ENCODE peak calls at places on chromosome 9, in six cellular contexts. Z, F, G, J, P and V are unnamed samples. For H3K4me1 and H3K36me3, the result is how much of the 10 kb centered on the place peaks cover.

GRCh38 chr9:69743930-69744329 is 15.9 kb downstream of the PTAR1 start:
- DNase-seq in Z (no peak), F (no peak), P (no peak), J (no peak), G (no peak), V (no peak)

GRCh38 chr9:35254237-35254636 is 92.4 kb downstream of the UNC13B start:
- DNase-seq in F (no peak), P (no peak), Z (no peak), J (no peak), G (no peak), V (no peak)

GRCh38 chr9:125332527-125332926 is 70.9 kb downstream of the GAPVD1 start:
- DNase-seq in G (no peak), F (no peak), P (no peak), Z (no peak), J (no peak), V (no peak)

GRCh38 chr9:89978185-89978584 is 373.4 kb downstream of the GADD45G start:
- DNase-seq in G (peak), Z (no peak), J (peak), F (no peak), P (no peak), V (no peak)

GRCh38 chr9:112186695-112187094 is 11.6 kb upstream of the SUSD1 start:
- DNase-seq in P (no peak), G (no peak), F (no peak), J (no peak), Z (no peak), V (no peak)

GRCh38 chr9:95087659-95088242 is 229.8 kb downstream of the FANCC start:
- DNase-seq in Z (no peak), P (no peak), F (peak), J (no peak), G (peak), V (peak)

GRCh38 chr9:22044583-22044982 is 35.5 kb upstream of the CDKN2B start:
- DNase-seq in F (no peak), G (no peak), Z (no peak), J (no peak), P (no peak), V (no peak)

GRCh38 chr9:121884057-121884512 is 209.0 kb downstream of the TTLL11 start:
- DNase-seq in P (no peak), G (no peak), Z (no peak), J (peak), F (no peak), V (no peak)

GRCh38 chr9:69380301-69380700 is 55.3 kb downstream of the ENTREP1 start:
- DNase-seq in F (no peak), P (no peak), G (no peak), J (no peak), Z (no peak), V (no peak)

GRCh38 chr9:100150209-100150608 is 51.2 kb downstream of the INVS start:
- DNase-seq in Z (no peak), F (no peak), P (no peak), G (no peak), J (no peak), V (no peak)

GRCh38 chr9:99139868-99140267 is 35.0 kb downstream of the TGFBR1 start:
- DNase-seq in F (no peak), G (no peak), J (no peak), P (no peak), Z (no peak), V (no peak)

GRCh38 chr9:38389313-38389712 is 3.2 kb upstream of the ALDH1B1 start:
- DNase-seq in F (no peak), P (no peak), Z (no peak), G (no peak), J (no peak), V (no peak)

GRCh38 chr9:83015897-83016296 is 47.0 kb downstream of the RASEF start:
- DNase-seq in F (no peak), J (no peak), P (no peak), Z (no peak), G (no peak), V (no peak)

GRCh38 chr9:71648453-71648852 is 119.9 kb downstream of the CEMIP2 start:
- DNase-seq in Z (no peak), F (no peak), J (no peak), P (no peak), G (no peak), V (no peak)

GRCh38 chr9:942805-943580 is 33.5 kb upstream of the DMRT3 start:
- DNase-seq in J (peak), P (no peak), F (no peak), G (no peak), Z (no peak), V (no peak)

GRCh38 chr9:78807286-78807685 is 510.4 kb downstream of the PSAT1 start:
- DNase-seq in Z (no peak), P (no peak), G (no peak), F (no peak), J (no peak), V (no peak)

GRCh38 chr9:29556317-29556716 is 1983.0 kb upstream of the C9orf72 start:
- DNase-seq in F (no peak), J (no peak), G (no peak), Z (no peak), P (no peak), V (no peak)

GRCh38 chr9:137951597-137952490 is 74.3 kb downstream of the CACNA1B start:
- DNase-seq in P (no peak), J (no peak), F (no peak), Z (no peak), G (no peak), V (no peak)

GRCh38 chr9:12882430-12882829 is 107.6 kb downstream of the LURAP1L start:
- DNase-seq in J (no peak), Z (no peak), P (no peak), G (no peak), F (no peak), V (no peak)

GRCh38 chr9:32596096-32596865 is 23.3 kb upstream of the NDUFB6 start:
- DNase-seq in J (no peak), P (no peak), G (no peak), F (no peak), Z (no peak), V (no peak)

GRCh38 chr9:35691757-35692301 is 2.1 kb upstream of the TPM2 start:
- DNase-seq in F (no peak), Z (no peak), P (no peak), G (no peak), J (peak), V (no peak)

GRCh38 chr9:125409217-125409636 is 147.6 kb downstream of the GAPVD1 start:
- DNase-seq in J (peak), F (no peak), G (no peak), Z (no peak), P (no peak), V (no peak)

GRCh38 chr9:126296687-126297086 is 29.9 kb upstream of the MVB12B start:
- DNase-seq in G (no peak), J (no peak), F (no peak), P (no peak), Z (no peak), V (no peak)

GRCh38 chr9:96136992-96137665 is 164.8 kb downstream of the HSD17B3 start:
- DNase-seq in F (no peak), G (no peak), J (peak), Z (no peak), P (no peak), V (peak)
- H3K4me1 ChIP-seq in F (under half), G (under half), J (under half), Z (under half), P (under half), V (under half)

GRCh38 chr9:131420913-131421312 is 27.0 kb downstream of the PRRC2B start:
- DNase-seq in G (no peak), P (no peak), Z (no peak), J (no peak), F (no peak), V (no peak)
- TF ChIP-seq CTCF in G (no peak), P (peak), Z (no peak), J (peak), F (peak), V (no peak)

DNA sequence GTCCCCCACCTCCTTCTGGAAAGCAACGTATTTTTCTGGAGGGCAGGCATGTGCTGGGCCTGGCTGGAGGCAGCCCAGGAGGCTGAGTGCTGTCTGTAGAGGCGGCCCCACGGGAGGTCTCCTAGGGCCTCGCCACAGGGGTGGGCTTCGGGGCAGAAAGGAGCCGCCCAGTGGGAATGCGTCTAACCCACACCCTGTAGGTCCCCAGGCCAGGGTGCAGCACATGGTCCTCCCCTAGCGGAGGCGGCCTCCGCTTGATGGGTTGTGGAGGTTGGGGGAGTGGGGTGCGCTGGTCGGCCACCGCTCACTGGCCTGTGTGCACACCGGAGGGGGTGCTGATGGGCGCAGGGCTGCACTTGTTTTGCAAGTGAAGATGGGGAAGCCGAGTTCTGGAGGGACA is 48.3 kb upstream of the UBAC1 start:
- DNase-seq in J (no peak), P (no peak), G (no peak), Z (no peak), F (no peak), V (no peak)
- H3K36me3 ChIP-seq in J (under half), P (under half), G (under half), Z (under half), F (under half), V (under half)

GRCh38 chr9:113522858-113523257 is 59.3 kb downstream of the RGS3 start:
- DNase-seq in Z (no peak), G (no peak), F (no peak), P (no peak), J (no peak), V (no peak)

GRCh38 chr9:113524460-113524859 is 60.9 kb downstream of the RGS3 start:
- DNase-seq in Z (no peak), J (no peak), F (no peak), P (no peak), G (no peak), V (peak)

GRCh38 chr9:113525208-113525607 is 61.7 kb downstream of the RGS3 start:
- DNase-seq in F (no peak), J (no peak), P (no peak), G (no peak), Z (no peak), V (no peak)

GRCh38 chr9:113522419-113522818 is 58.9 kb downstream of the RGS3 start:
- DNase-seq in P (no peak), Z (no peak), F (no peak), G (no peak), J (no peak), V (no peak)

DNA sequence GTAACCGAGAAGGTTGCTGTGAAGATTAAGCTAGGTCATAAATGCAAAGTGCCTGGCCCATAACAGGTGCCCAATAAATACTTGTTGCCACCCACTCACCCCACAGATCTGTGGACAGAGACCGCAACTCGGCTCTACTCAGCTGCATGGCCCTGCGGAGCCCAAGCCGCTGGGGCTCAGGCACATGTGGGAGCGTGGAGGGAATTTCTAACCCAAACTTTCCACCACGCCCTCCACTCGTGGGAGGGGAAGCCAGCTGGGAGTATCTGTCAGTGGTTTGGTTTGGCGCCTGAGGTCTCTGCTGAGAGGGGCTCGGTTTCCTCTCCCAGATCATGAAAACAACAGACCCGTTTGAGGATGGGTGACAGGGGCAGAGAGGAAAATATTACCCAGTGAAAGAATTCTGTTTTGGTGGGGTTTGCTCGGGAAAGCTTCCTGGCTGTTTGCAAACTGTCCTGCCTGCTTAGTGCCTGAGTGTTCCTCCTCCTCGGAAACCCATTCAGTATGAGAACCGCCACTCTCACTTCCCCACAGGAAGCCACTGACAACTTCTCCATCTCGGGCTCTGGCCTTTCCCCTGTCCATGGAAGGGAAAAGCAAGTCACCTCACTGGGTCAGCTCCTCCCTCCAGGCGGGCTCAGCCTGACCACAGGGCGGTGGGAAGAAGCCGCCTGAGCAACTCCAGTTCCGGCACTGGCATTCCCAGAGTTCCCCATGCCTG is 60.1 kb downstream of the RGS3 start:
- DNase-seq in G (no peak), J (no peak), Z (no peak), F (peak), P (peak), V (peak)
- H3K4me1 ChIP-seq in G (under half), J (under half), Z (half or more), F (half or more), P (half or more), V (half or more)

GRCh38 chr9:87119328-87119881 is 172.1 kb upstream of the GAS1 start:
- DNase-seq in Z (no peak), J (no peak), G (peak), F (no peak), P (peak), V (no peak)

GRCh38 chr9:87123830-87124229 is 176.5 kb upstream of the GAS1 start:
- DNase-seq in F (no peak), J (no peak), P (no peak), Z (no peak), G (no peak), V (no peak)

GRCh38 chr9:87118594-87118993 is 171.3 kb upstream of the GAS1 start:
- DNase-seq in J (no peak), F (no peak), P (no peak), Z (no peak), G (no peak), V (no peak)

GRCh38 chr9:87122947-87123685 is 175.8 kb upstream of the GAS1 start:
- DNase-seq in P (no peak), J (no peak), Z (no peak), G (no peak), F (no peak), V (no peak)

GRCh38 chr9:87120610-87121009 is 173.3 kb upstream of the GAS1 start:
- DNase-seq in G (no peak), F (no peak), P (no peak), Z (no peak), J (no peak), V (no peak)
- TF ChIP-seq CTCF in G (no peak), F (no peak), P (no peak), Z (no peak), J (no peak), V (no peak)

DNA sequence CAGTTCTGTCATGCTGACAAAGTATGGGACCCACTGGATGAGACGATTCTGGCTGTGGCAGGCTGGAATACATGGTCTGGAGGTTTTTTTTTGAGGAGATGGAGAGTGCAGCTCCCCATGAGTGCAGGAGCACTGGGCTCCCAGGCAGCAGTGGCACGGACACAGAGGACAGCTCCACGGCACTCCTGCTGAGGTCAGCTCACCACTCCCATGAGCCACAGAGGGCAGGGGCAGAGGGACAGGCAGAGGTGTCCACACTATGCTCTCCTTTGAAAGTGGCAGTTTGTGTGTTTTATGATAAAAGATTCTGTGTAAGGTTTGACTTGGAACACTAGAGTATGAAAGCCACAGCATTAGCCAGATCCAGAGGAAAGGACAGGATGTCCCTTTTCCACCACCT is 114.4 kb downstream of the UBE2R2 start:
- DNase-seq in F (no peak), P (no peak), G (no peak), J (peak), Z (no peak), V (no peak)
- H3K36me3 ChIP-seq in F (half or more), P (half or more), G (under half), J (half or more), Z (under half), V (under half)

GRCh38 chr9:129891519-129891918 is 56.3 kb downstream of the USP20 start:
- DNase-seq in J (no peak), G (no peak), Z (no peak), F (no peak), P (no peak), V (no peak)
- H3K4me1 ChIP-seq in J (under half), G (under half), Z (half or more), F (under half), P (under half), V (under half)